ENCODE peak calls at places on chromosome 12, in four cellular contexts. One of them, this sample, is unnamed.

GRCh38 chr12:81542621-81543020 is 216.5 kb downstream of the PPFIA2 start:
- DNase-seq in WTC11: no peak
- DNase-seq in K562: no peak
- DNase-seq in HepG2: no peak
- DNase-seq in this sample: no peak

GRCh38 chr12:75944097-75944904 is 87.3 kb downstream of the PHLDA1 start:
- DNase-seq in WTC11: no peak
- DNase-seq in K562: no peak
- DNase-seq in HepG2: peak; percentile 97
- DNase-seq in this sample: peak; percentile 94

GRCh38 chr12:115798309-115798917 is 479.1 kb downstream of the MED13L start:
- DNase-seq in WTC11: no peak
- DNase-seq in K562: no peak
- DNase-seq in HepG2: no peak
- DNase-seq in this sample: no peak

GRCh38 chr12:50072198-50072907 is 12.8 kb upstream of the SMARCD1 start:
- DNase-seq in WTC11: no peak
- DNase-seq in K562: peak; percentile 27
- DNase-seq in HepG2: no peak
- DNase-seq in this sample: no peak

GRCh38 chr12:128971802-128972201 is 118.5 kb downstream of the GLT1D1 start:
- DNase-seq in WTC11: no peak
- DNase-seq in K562: no peak
- DNase-seq in HepG2: no peak
- DNase-seq in this sample: no peak

GRCh38 chr12:52506858-52507715 is 13.1 kb downstream of the KRT5 start:
- DNase-seq in WTC11: no peak
- DNase-seq in K562: no peak
- DNase-seq in HepG2: peak; percentile 17
- DNase-seq in this sample: peak; percentile 75

GRCh38 chr12:54390668-54391551 is 6.4 kb upstream of the ZNF385A start:
- DNase-seq in WTC11: peak; percentile 85
- DNase-seq in K562: peak; percentile 97
- DNase-seq in HepG2: no peak
- DNase-seq in this sample: no peak

GRCh38 chr12:93777249-93777648 is 100.1 kb downstream of the CRADD start:
- DNase-seq in WTC11: no peak
- DNase-seq in K562: no peak
- DNase-seq in HepG2: no peak
- DNase-seq in this sample: no peak

GRCh38 chr12:67355428-67356385 is 86.5 kb downstream of the CAND1 start:
- DNase-seq in WTC11: no peak
- DNase-seq in K562: peak; percentile 22
- DNase-seq in HepG2: peak; percentile 42
- DNase-seq in this sample: no peak

GRCh38 chr12:50257226-50258166 is 25.8 kb downstream of the LIMA1 start:
- DNase-seq in WTC11: no peak
- DNase-seq in K562: no peak
- DNase-seq in HepG2: no peak
- DNase-seq in this sample: peak; percentile 44

GRCh38 chr12:414841-415240 is 13.4 kb downstream of the CCDC77 start:
- DNase-seq in WTC11: no peak
- DNase-seq in K562: no peak
- DNase-seq in HepG2: no peak
- DNase-seq in this sample: no peak

GRCh38 chr12:26109343-26109841 is 15.4 kb downstream of the BHLHE41 start:
- DNase-seq in WTC11: no peak
- DNase-seq in K562: no peak
- DNase-seq in HepG2: no peak
- DNase-seq in this sample: no peak

GRCh38 chr12:111686574-111687105 is 787 bp downstream of the ACAD10 start:
- DNase-seq in WTC11: no peak
- DNase-seq in K562: no peak
- DNase-seq in HepG2: no peak
- DNase-seq in this sample: peak; percentile 11

GRCh38 chr12:57735952-57736742 is 2.4 kb downstream of the AGAP2 start:
- DNase-seq in WTC11: peak; percentile 80
- DNase-seq in K562: peak; percentile 82
- DNase-seq in HepG2: peak; percentile 37
- DNase-seq in this sample: peak; percentile 67

GRCh38 chr12:67698711-67699603 is 50.4 kb downstream of the DYRK2 start:
- DNase-seq in WTC11: no peak
- DNase-seq in K562: no peak
- DNase-seq in HepG2: no peak
- DNase-seq in this sample: no peak

GRCh38 chr12:12803186-12803585 is 10.0 kb upstream of the DDX47 start:
- DNase-seq in WTC11: no peak
- DNase-seq in K562: peak; percentile 59
- DNase-seq in HepG2: peak; percentile 62
- DNase-seq in this sample: peak; percentile 98

GRCh38 chr12:11561416-11561815 is 88.1 kb upstream of the ETV6 start:
- DNase-seq in WTC11: no peak
- DNase-seq in K562: no peak
- DNase-seq in HepG2: no peak
- DNase-seq in this sample: no peak

GRCh38 chr12:130070017-130070653 is 92.1 kb upstream of the FZD10 start:
- DNase-seq in WTC11: no peak
- DNase-seq in K562: peak; percentile 75
- DNase-seq in HepG2: no peak
- DNase-seq in this sample: peak; percentile 30

GRCh38 chr12:94874986-94875312 is 128.5 kb downstream of the NDUFA12 start:
- DNase-seq in WTC11: no peak
- DNase-seq in K562: no peak
- DNase-seq in HepG2: no peak
- DNase-seq in this sample: no peak

GRCh38 chr12:82810568-82810967 is 123.9 kb downstream of the TMTC2 start:
- DNase-seq in WTC11: no peak
- DNase-seq in K562: no peak
- DNase-seq in HepG2: no peak
- DNase-seq in this sample: no peak

GRCh38 chr12:19915392-19916192 is 452.7 kb upstream of the PDE3A start:
- DNase-seq in WTC11: no peak
- DNase-seq in K562: no peak
- DNase-seq in HepG2: no peak
- DNase-seq in this sample: no peak

GRCh38 chr12:41193321-41193720 is 5.2 kb downstream of the PDZRN4 start:
- DNase-seq in WTC11: no peak
- DNase-seq in K562: no peak
- DNase-seq in HepG2: no peak
- DNase-seq in this sample: no peak

GRCh38 chr12:66848967-66849366 is 170.1 kb upstream of the GRIP1 start:
- DNase-seq in WTC11: no peak
- DNase-seq in K562: no peak
- DNase-seq in HepG2: no peak
- DNase-seq in this sample: no peak

GRCh38 chr12:123991402-123991951 is 18.5 kb downstream of the ZNF664 start:
- DNase-seq in WTC11: no peak
- DNase-seq in K562: no peak
- DNase-seq in HepG2: no peak
- DNase-seq in this sample: no peak

GRCh38 chr12:20282411-20282810 is 85.9 kb upstream of the PDE3A start:
- DNase-seq in WTC11: no peak
- DNase-seq in K562: no peak
- DNase-seq in HepG2: no peak
- DNase-seq in this sample: no peak

GRCh38 chr12:98373019-98373554 is 142.3 kb upstream of the TMPO start:
- DNase-seq in WTC11: no peak
- DNase-seq in K562: peak; percentile 33
- DNase-seq in HepG2: peak; percentile 30
- DNase-seq in this sample: peak; percentile 38

GRCh38 chr12:39586811-39587210 is 32.8 kb downstream of the ABCD2 start:
- DNase-seq in WTC11: no peak
- DNase-seq in K562: no peak
- DNase-seq in HepG2: no peak
- DNase-seq in this sample: no peak

GRCh38 chr12:754871-755562 is 2.6 kb downstream of the WNK1 start:
- DNase-seq in WTC11: no peak
- DNase-seq in K562: peak; percentile 15
- DNase-seq in HepG2: peak; percentile 70
- DNase-seq in this sample: peak; percentile 77

GRCh38 chr12:125889742-125890141 is 824.5 kb downstream of the AACS start:
- DNase-seq in WTC11: no peak
- DNase-seq in K562: no peak
- DNase-seq in HepG2: no peak
- DNase-seq in this sample: no peak

GRCh38 chr12:2813573-2814185 is 1.2 kb downstream of the ITFG2 start:
- DNase-seq in WTC11: peak; percentile 54
- DNase-seq in K562: peak; percentile 58
- DNase-seq in HepG2: peak; percentile 69
- DNase-seq in this sample: peak; percentile 69

DNA sequence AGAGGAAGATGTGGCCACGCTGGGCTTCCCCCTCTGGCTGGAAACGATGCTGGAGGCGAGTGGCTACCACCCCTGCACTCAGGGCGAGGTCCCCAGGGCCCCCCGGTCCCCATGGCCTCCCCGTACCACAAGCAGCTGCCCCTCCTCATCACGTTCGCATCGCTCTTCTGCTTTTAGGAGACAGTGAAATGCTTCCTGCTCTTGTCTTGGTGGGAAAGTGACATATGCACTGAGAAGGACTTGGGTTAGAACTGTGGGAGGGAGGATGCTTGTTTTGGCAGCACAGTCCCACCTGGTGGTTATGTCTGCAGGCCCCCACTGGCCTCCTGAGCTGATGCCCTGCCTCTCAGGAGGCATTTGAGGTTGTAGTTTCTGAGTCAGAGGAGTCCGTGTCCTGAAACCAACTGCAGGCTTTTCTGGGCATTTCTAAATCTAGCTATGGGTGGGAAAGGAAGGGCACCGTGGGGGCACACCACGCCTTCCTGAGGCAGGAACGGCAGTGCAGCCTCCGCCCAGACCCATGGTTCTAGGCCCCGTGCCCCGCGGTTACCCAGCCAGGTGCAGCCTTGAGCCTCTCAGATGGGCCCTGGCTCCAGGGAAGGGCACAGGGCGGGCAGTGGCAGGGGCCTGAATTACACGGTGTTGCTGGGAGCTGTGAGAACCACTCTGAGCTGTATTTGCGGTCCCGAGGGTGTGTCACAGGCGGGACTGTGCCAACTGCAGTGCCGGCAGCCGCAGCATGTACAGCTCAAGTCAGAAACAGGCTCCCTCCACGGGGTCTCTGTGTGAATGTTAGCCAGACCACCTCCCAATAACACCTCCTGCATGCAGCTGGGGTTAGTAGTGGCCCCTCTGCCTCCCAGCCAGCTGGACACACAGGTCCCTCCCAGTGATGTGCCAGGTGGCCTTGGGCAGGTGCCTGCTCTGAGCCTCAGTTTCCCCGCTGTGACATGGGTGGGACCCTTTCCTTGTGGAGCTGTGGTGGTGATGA is 139.5 kb downstream of the ADGRD1 start:
- DNase-seq in WTC11: peak; percentile 4
- DNase-seq in K562: no peak
- DNase-seq in HepG2: no peak
- DNase-seq in this sample: no peak
- TF ChIP-seq NR3C1 in WTC11: no peak
- TF ChIP-seq NR3C1 in K562: no peak
- TF ChIP-seq NR3C1 in HepG2: no peak
- TF ChIP-seq NR3C1 in this sample: no peak

DNA sequence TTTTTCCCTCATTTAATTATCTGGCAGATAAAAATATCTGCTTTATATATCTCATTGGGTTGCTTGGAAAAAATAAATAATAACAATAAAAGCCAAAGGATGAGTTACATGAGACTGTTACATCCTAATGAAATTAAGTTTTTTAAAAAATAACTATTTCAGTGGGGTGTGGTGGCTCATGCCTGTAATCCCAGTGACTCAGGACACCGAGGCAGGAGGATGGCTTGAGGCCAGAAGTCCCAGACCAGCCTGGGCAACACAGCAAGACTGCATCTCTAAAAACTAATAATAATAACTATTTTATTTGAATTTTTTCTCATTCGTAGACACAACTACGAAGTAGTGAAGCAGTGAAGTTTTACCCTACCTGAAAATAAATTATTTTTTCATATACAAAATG is 103.3 kb downstream of the BCAT1 start:
- DNase-seq in WTC11: no peak
- DNase-seq in K562: no peak
- DNase-seq in HepG2: no peak
- DNase-seq in this sample: no peak
- TF ChIP-seq NR3C1 in WTC11: no peak
- TF ChIP-seq NR3C1 in K562: no peak
- TF ChIP-seq NR3C1 in HepG2: no peak
- TF ChIP-seq NR3C1 in this sample: no peak

GRCh38 chr12:122061253-122061652 is 17.3 kb upstream of the MLXIP start:
- DNase-seq in WTC11: no peak
- DNase-seq in K562: no peak
- DNase-seq in HepG2: no peak
- DNase-seq in this sample: no peak

GRCh38 chr12:122063691-122064033 is 14.9 kb upstream of the MLXIP start:
- DNase-seq in WTC11: no peak
- DNase-seq in K562: no peak
- DNase-seq in HepG2: no peak
- DNase-seq in this sample: no peak

GRCh38 chr12:122064780-122065588 is 13.6 kb upstream of the MLXIP start:
- DNase-seq in WTC11: peak; percentile 51
- DNase-seq in K562: peak; percentile 77
- DNase-seq in HepG2: peak; percentile 69
- DNase-seq in this sample: peak; percentile 74

GRCh38 chr12:122064034-122064777 is 14.3 kb upstream of the MLXIP start:
- DNase-seq in WTC11: peak; percentile 94
- DNase-seq in K562: peak; percentile 96
- DNase-seq in HepG2: peak; percentile 97
- DNase-seq in this sample: peak; percentile 98

DNA sequence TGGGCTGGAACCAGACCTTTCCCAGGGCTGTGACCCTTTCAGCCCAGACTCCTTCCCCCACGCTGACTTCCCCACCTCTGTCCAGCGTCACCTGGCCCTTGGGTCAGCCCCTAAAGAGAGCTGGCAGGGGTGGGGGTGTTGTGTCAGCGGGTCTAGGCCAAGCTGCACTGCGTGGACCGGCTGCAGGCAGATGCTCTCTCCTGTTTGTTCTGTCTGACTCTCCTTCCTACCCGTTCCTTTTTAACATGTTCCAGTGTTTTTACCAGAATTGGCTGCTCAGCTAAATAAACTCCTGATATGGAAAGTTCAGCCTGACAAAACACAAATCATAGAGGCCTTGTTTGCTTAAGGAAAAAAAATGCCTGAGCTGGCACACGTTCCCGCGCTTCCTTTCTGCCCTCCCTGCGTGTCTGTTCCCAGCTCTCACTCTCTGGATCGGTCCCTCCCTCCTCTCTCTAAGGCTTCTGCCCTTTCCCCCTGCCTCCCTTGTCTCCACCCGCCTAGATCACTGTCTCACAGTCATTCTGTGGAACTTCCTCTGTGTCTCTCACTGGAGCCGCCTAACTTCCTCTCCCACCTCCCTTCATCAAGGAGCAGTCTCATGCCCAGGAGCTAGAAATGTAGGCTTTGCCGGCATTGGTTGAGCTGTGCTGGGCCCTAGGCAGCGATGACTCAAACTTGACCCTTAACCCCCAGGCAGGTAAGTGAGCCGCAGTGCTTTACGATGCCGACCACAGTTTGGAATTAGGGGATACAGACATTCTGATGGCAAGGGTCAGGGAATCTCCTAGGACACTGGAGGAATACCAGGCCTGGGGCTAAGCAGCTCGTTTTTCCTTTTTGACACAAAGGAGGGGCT is 15.5 kb upstream of the MLXIP start:
- DNase-seq in WTC11: no peak
- DNase-seq in K562: peak; percentile 62
- DNase-seq in HepG2: peak; percentile 71
- DNase-seq in this sample: peak; percentile 51
- TF ChIP-seq NR3C1 in WTC11: no peak
- TF ChIP-seq NR3C1 in K562: no peak
- TF ChIP-seq NR3C1 in HepG2: no peak
- TF ChIP-seq NR3C1 in this sample: no peak

GRCh38 chr12:101785671-101786070 is 45.1 kb downstream of the GNPTAB start:
- DNase-seq in WTC11: no peak
- DNase-seq in K562: no peak
- DNase-seq in HepG2: no peak
- DNase-seq in this sample: no peak
- TF ChIP-seq NR3C1 in WTC11: no peak
- TF ChIP-seq NR3C1 in K562: no peak
- TF ChIP-seq NR3C1 in HepG2: no peak
- TF ChIP-seq NR3C1 in this sample: no peak

This sample was measured in A549.